ENCODE peak calls at places on chromosomes 5 and 9, in seven cellular contexts. E is fibroblast of the conjunctiva, F is trophoblast cell, D is AG04450, Y is ecto neural progenitor cell, I is left ventricle myocardium superior, L is AG08395. S is an unnamed sample.
A peak's percentile ranks its signal among the peaks of the same experiment; 100 is the strongest.

GRCh38 chr9:123460091-123460490 is 104.1 kb downstream of the CRB2 start:
- DNase-seq in I (no peak), F (no peak), Y (no peak), D (no peak), L (no peak), E (no peak), S (no peak)

GRCh38 chr5:64971538-64971937 is 202.8 kb downstream of the CWC27 start:
- DNase-seq in E (no peak), I (no peak), D (peak; percentile 4), Y (no peak), F (no peak), L (no peak), S (no peak)

GRCh38 chr9:37921546-37922300 is 17.8 kb upstream of the SLC25A51 start:
- DNase-seq in Y (no peak), F (peak; percentile 60), D (no peak), I (no peak), E (no peak), L (no peak), S (no peak)

GRCh38 chr5:179271821-179272325 is 73.4 kb downstream of the ADAMTS2 start:
- DNase-seq in E (no peak), F (no peak), L (no peak), Y (no peak), D (no peak), I (peak; percentile 16), S (no peak)

GRCh38 chr5:173764321-173765029 is 123.7 kb upstream of the CPEB4 start:
- DNase-seq in Y (no peak), D (peak; percentile 89), F (peak; percentile 95), E (peak; percentile 92), L (peak; percentile 98), I (peak; percentile 85), S (peak; percentile 78)

GRCh38 chr5:120435129-120435528 is 29.0 kb upstream of the PRR16 start:
- DNase-seq in D (no peak), L (no peak), F (no peak), Y (no peak), I (no peak), E (no peak), S (no peak)

GRCh38 chr5:72378636-72379289 is 58.6 kb downstream of the PTCD2 start:
- DNase-seq in Y (no peak), I (no peak), L (peak; percentile 70), F (peak; percentile 61), E (peak; percentile 82), D (peak; percentile 46), S (no peak)

GRCh38 chr5:38193015-38193581 is 65.3 kb upstream of the EGFLAM start:
- DNase-seq in F (peak; percentile 50), L (peak; percentile 87), E (peak; percentile 38), Y (peak; percentile 77), I (peak; percentile 74), D (peak; percentile 29), S (no peak)

GRCh38 chr5:157564149-157564711 is 11.3 kb downstream of the ADAM19 start:
- DNase-seq in F (no peak), L (no peak), I (no peak), Y (no peak), D (no peak), E (no peak), S (no peak)

GRCh38 chr9:72579190-72579589 is 57.8 kb downstream of the TMC1 start:
- DNase-seq in F (peak; percentile 39), D (no peak), L (peak; percentile 42), Y (no peak), E (no peak), I (peak; percentile 65), S (no peak)

GRCh38 chr5:180153099-180153498 is 55.9 kb downstream of the RASGEF1C start:
- DNase-seq in F (no peak), I (no peak), L (no peak), D (no peak), E (no peak), Y (no peak), S (no peak)

GRCh38 chr9:95129651-95130291 is 187.7 kb downstream of the FANCC start:
- DNase-seq in F (no peak), D (no peak), L (no peak), E (no peak), I (no peak), Y (no peak), S (no peak)

GRCh38 chr9:136110082-136111061 is 8.3 kb downstream of the TMEM250 start:
- DNase-seq in L (no peak), I (peak; percentile 52), D (no peak), E (no peak), F (no peak), Y (no peak), S (no peak)

GRCh38 chr5:150428106-150428876 is 15.6 kb upstream of the CD74 start:
- DNase-seq in L (no peak), Y (no peak), E (no peak), D (no peak), F (peak; percentile 41), I (peak; percentile 74), S (no peak)

GRCh38 chr9:93676310-93677054 is 100.1 kb downstream of the PHF2 start:
- DNase-seq in E (no peak), I (peak; percentile 19), L (no peak), Y (peak; percentile 33), D (no peak), F (no peak), S (no peak)

S was measured in AG04449.